ENCODE peak calls at places on chromosomes 7 and 10, in nine cellular contexts. X is neural progenitor cell; V is GM23248; M is Peyer's patch; Y is PC-9; Q is psoas muscle; T is astrocyte; R is left ventricle myocardium inferior; I is CD8-positive, alpha-beta memory T cell. D is an unnamed sample. For H3K27me3 and H3K4me1, the result is how much of the 10 kb centered on the place peaks cover.

GRCh38 chr7:93117852-93118530 is at the start of gene SAMD9:
- DNase-seq in X (no peak), T (peak), M (peak), V (peak), Q (no peak), R (no peak), I (peak), Y (peak), D (peak)

GRCh38 chr7:151311294-151311864 is 30.2 kb upstream of the NUB1 start:
- DNase-seq in R (no peak), Q (no peak), X (peak), Y (peak), M (no peak), V (peak), T (no peak), I (no peak), D (no peak)

GRCh38 chr7:100516135-100516812 is 22.7 kb upstream of the AGFG2 start:
- DNase-seq in R (peak), Q (peak), V (peak), I (peak), T (peak), Y (peak), M (peak), X (peak), D (no peak)

GRCh38 chr7:83824214-83824613 is 175.3 kb upstream of the SEMA3E start:
- DNase-seq in V (peak), M (no peak), X (no peak), Y (no peak), Q (no peak), T (peak), R (no peak), I (no peak), D (no peak)

GRCh38 chr10:89355373-89355772 is 22.5 kb upstream of the IFIT1B start:
- DNase-seq in Q (no peak), M (no peak), V (peak), I (no peak), T (peak), X (no peak), R (no peak), Y (no peak), D (no peak)

GRCh38 chr7:46383605-46384004 is 462.5 kb upstream of the IGFBP3 start:
- DNase-seq in X (no peak), R (no peak), V (peak), M (no peak), T (peak), Y (no peak), I (no peak), Q (no peak), D (no peak)

GRCh38 chr7:127751723-127752448 is 99.9 kb downstream of the SND1 start:
- DNase-seq in I (no peak), Y (no peak), V (peak), R (no peak), Q (peak), X (no peak), M (no peak), T (peak), D (no peak)

GRCh38 chr10:90920986-90921643 is at the start of gene ANKRD1:
- DNase-seq in Q (peak), V (peak), T (peak), X (peak), M (no peak), I (no peak), Y (peak), R (peak), D (no peak)

GRCh38 chr10:31871266-31871887 is 57.3 kb downstream of the ARHGAP12 start:
- DNase-seq in X (no peak), V (peak), R (no peak), M (no peak), T (no peak), I (no peak), Y (no peak), Q (no peak), D (no peak)

GRCh38 chr10:73262105-73262730 is 9.8 kb upstream of the MRPS16 start:
- DNase-seq in Q (no peak), T (peak), M (no peak), X (no peak), Y (peak), R (no peak), V (peak), I (no peak), D (no peak)

GRCh38 chr7:110988348-110988747 is 102.6 kb upstream of the LRRN3 start:
- DNase-seq in R (no peak), Q (no peak), Y (no peak), X (no peak), I (no peak), V (no peak), M (no peak), T (no peak), D (no peak)

GRCh38 chr7:114415054-114415997 is 711 bp downstream of the FOXP2 start:
- DNase-seq in Y (no peak), Q (no peak), R (no peak), M (no peak), V (peak), T (no peak), X (no peak), I (no peak), D (no peak)

GRCh38 chr10:130854151-130854550 is 457.4 kb downstream of the TCERG1L start:
- DNase-seq in V (peak), I (no peak), T (no peak), X (no peak), M (no peak), R (no peak), Y (no peak), Q (no peak), D (no peak)

GRCh38 chr7:112745635-112746034 is 44.6 kb downstream of the TMEM168 start:
- DNase-seq in Q (no peak), V (no peak), X (no peak), M (no peak), Y (no peak), I (no peak), R (no peak), T (no peak), D (no peak)

GRCh38 chr10:127904931-127905622 is 1.8 kb upstream of the PTPRE start:
- DNase-seq in Y (no peak), M (no peak), V (no peak), R (no peak), I (no peak), X (no peak), Q (no peak), T (no peak), D (no peak)

GRCh38 chr10:113087082-113088029 is 137.3 kb downstream of the TCF7L2 start:
- DNase-seq in I (no peak), R (no peak), M (peak), T (peak), X (no peak), Y (peak), V (peak), Q (peak), D (peak)

GRCh38 chr10:110860576-110861241 is 11.0 kb upstream of the PDCD4 start:
- DNase-seq in Q (no peak), T (no peak), Y (no peak), M (peak), I (peak), V (no peak), R (no peak), X (no peak), D (no peak)

GRCh38 chr10:87928996-87929395 is 65.6 kb downstream of the PTEN start:
- DNase-seq in I (no peak), M (no peak), X (no peak), V (no peak), T (no peak), R (no peak), Q (no peak), Y (no peak), D (no peak)

GRCh38 chr10:69075431-69075830 is 12.5 kb upstream of the SRGN start:
- DNase-seq in V (no peak), Q (no peak), T (no peak), X (no peak), Y (no peak), M (no peak), I (no peak), R (no peak), D (no peak)

GRCh38 chr10:9331583-9332008 is 1277.1 kb downstream of the GATA3 start:
- DNase-seq in X (peak), V (peak), T (peak), Y (no peak), R (no peak), I (no peak), M (no peak), Q (no peak), D (no peak)

GRCh38 chr7:22487978-22488642 is 11.9 kb downstream of the STEAP1B start:
- DNase-seq in T (no peak), I (no peak), M (no peak), R (no peak), X (no peak), V (no peak), Q (no peak), Y (no peak), D (no peak)

GRCh38 chr7:70738080-70738479 is 393.9 kb upstream of the GALNT17 start:
- DNase-seq in Y (no peak), X (no peak), M (no peak), I (no peak), T (peak), Q (no peak), V (peak), R (no peak), D (no peak)

GRCh38 chr10:97659589-97659988 is 19.1 kb downstream of the PI4K2A start:
- DNase-seq in Q (no peak), T (peak), Y (no peak), M (no peak), R (no peak), V (peak), I (no peak), X (no peak), D (no peak)

GRCh38 chr7:70630647-70631457 is 501.1 kb upstream of the GALNT17 start:
- DNase-seq in V (peak), Y (no peak), X (peak), M (no peak), I (no peak), T (peak), R (peak), Q (peak), D (no peak)

GRCh38 chr7:133629696-133630095 is 376.8 kb downstream of the EXOC4 start:
- DNase-seq in V (peak), T (no peak), X (no peak), I (no peak), Y (no peak), M (no peak), R (no peak), Q (no peak), D (no peak)

GRCh38 chr7:114392686-114393085 is 21.9 kb upstream of the FOXP2 start:
- DNase-seq in M (no peak), I (no peak), Y (no peak), R (no peak), X (no peak), Q (no peak), T (peak), V (peak), D (no peak)

GRCh38 chr7:34165927-34166550 is 260.7 kb downstream of the BMPER start:
- DNase-seq in M (no peak), R (no peak), Y (no peak), X (peak), I (no peak), Q (no peak), T (peak), V (peak), D (no peak)

GRCh38 chr10:130456616-130457015 is 320.4 kb downstream of the GLRX3 start:
- DNase-seq in X (no peak), Q (no peak), V (no peak), T (no peak), I (no peak), M (no peak), Y (no peak), R (no peak), D (no peak)

GRCh38 chr7:79175390-79175789 is 278.1 kb downstream of the MAGI2 start:
- DNase-seq in Y (no peak), T (no peak), X (no peak), Q (no peak), R (no peak), I (no peak), V (no peak), M (no peak), D (no peak)

GRCh38 chr10:129993621-129994020 is 29.5 kb upstream of the EBF3 start:
- DNase-seq in X (no peak), Q (no peak), V (peak), T (peak), R (no peak), Y (no peak), I (no peak), M (no peak), D (no peak)

GRCh38 chr7:141660259-141660658 is 41.7 kb downstream of the DENND11 start:
- DNase-seq in Q (no peak), V (no peak), T (no peak), R (no peak), X (no peak), Y (no peak), I (no peak), M (no peak), D (no peak)

GRCh38 chr7:151272410-151272809 is 23.9 kb upstream of the SMARCD3 start:
- DNase-seq in Y (no peak), Q (no peak), V (peak), M (no peak), I (no peak), T (no peak), R (no peak), X (no peak), D (no peak)

GRCh38 chr10:50392966-50393718 is 141.8 kb upstream of the ASAH2 start:
- DNase-seq in Q (no peak), Y (no peak), I (no peak), M (no peak), V (no peak), T (peak), X (no peak), R (no peak), D (no peak)

GRCh38 chr7:157009170-157009777 is 1.2 kb downstream of the MNX1 start:
- DNase-seq in R (no peak), X (peak), V (no peak), I (no peak), M (peak), T (no peak), Y (no peak), Q (no peak), D (no peak)

GRCh38 chr7:2105280-2105679 is 127.5 kb downstream of the MAD1L1 start:
- DNase-seq in T (no peak), R (no peak), X (no peak), Y (no peak), M (no peak), V (no peak), Q (no peak), I (no peak), D (no peak)

GRCh38 chr10:72243822-72244437 is 27.9 kb upstream of the ASCC1 start:
- DNase-seq in X (no peak), T (peak), I (no peak), V (peak), Y (peak), Q (peak), M (peak), R (peak), D (no peak)

GRCh38 chr7:47326220-47326619 is 255.7 kb downstream of the TNS3 start:
- DNase-seq in Q (no peak), T (peak), R (no peak), Y (no peak), X (peak), V (peak), M (no peak), I (no peak), D (no peak)

DNA sequence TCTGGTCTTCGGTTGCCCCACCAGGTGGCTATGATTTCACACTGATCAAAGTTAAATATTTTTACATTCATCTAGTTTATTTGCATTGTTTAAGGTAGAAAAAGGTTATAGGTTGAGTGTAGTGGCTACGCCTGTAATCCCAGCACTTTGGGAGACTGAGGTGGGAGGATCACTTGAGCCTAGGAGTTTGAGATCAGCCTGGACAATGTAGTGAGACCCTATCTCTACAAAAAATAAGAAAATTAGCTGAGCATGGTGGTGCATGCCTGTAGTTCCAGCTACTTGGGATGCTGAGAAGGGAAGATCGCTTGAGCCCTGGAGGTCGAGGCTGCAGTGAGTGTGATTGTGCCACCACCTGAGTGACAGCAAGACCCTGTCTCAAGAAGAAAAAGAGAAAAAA is 3.8 kb downstream of the CCM2 start:
- DNase-seq in R (no peak), M (no peak), Y (no peak), T (no peak), I (no peak), X (no peak), Q (no peak), V (no peak), D (no peak)
- H3K27me3 ChIP-seq in R (under half), M (under half), Y (under half), T (under half), I (under half), X (under half), Q (under half), V (under half), D (under half)

GRCh38 chr7:129777993-129778769 is 166.7 kb downstream of the NRF1 start:
- DNase-seq in M (no peak), V (no peak), I (no peak), Y (no peak), T (no peak), Q (no peak), R (no peak), X (peak), D (no peak)
- H3K4me1 ChIP-seq in M (under half), V (under half), I (under half), Y (under half), T (under half), Q (under half), R (half or more), X (under half), D (under half)

GRCh38 chr10:133162178-133162909 is 2.3 kb downstream of the KNDC1 start:
- DNase-seq in Q (no peak), R (no peak), X (no peak), I (no peak), M (peak), V (no peak), T (no peak), Y (peak), D (no peak)
- H3K27me3 ChIP-seq in Q (under half), R (half or more), X (under half), I (under half), M (under half), V (under half), T (under half), Y (under half), D (under half)

DNA sequence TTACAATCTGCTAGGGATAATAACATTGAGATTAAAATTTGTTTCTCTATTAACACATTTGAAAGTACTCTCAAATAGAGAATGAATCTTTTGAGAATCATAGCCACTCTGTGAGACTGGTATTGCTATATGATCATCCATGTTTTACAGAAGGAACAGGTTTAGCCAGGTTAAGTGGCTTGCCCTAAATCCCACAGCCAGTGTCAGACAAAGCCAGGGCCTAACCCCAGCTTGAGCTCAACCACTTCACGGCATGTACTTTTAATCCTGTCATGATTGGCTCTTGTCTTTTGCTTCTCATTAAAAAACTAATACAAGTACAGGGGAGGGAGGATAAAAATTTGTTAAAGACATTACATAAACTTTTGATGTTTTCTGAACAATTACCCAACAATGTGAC is 3.8 kb upstream of the ZNRF2 start:
- DNase-seq in I (no peak), R (no peak), T (no peak), M (no peak), Y (no peak), Q (no peak), X (peak), V (no peak), D (no peak)
- H3K4me1 ChIP-seq in I (under half), R (under half), T (under half), M (under half), Y (under half), Q (under half), X (under half), V (under half), D (under half)

DNA sequence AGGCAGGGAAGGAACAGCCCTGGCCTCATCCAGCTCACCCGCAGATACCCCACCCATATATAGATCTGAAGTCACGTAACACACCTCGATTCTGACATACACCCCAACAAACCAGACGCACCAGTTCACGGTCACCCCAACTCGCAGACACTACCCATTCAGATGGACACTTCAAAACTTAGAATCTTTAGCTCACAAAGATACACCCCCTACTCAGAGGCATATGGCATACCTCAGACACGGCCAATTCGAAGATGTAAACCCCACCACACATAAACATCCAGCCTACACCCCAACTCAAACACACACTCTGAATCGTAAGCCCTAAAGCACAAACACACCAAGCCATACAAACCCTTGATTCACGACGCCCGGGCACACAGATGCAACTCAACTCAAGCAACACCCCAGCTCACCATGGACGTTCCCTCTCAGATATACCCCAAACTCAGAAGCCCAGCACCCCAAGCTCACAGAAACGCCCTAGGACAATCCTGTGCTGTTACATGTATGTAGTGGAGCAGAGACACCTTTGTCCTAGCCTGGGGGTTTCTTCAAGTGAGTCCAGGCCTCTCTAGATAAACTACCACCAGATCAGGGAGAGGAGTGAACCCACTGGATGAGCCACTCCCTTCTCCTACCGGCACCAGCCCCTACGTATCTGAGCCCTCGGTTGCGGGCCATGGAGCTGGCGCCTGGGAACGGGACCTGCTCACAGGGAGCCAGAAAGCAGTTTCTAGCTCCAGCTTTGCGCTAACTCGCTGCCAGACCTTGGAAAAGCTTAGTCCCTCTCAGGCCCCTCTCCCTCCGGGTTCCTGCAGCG is 8.8 kb downstream of the PSD start:
- DNase-seq in Y (no peak), M (no peak), R (no peak), T (no peak), V (peak), I (no peak), X (no peak), Q (no peak), D (no peak)
- H3K27me3 ChIP-seq in Y (under half), M (under half), R (half or more), T (under half), V (under half), I (under half), X (half or more), Q (under half), D (under half)

D was measured in pancreas.